ENCODE peak calls at places on chromosomes 7 and 10, in four cellular contexts. W is mesothelial cell of epicardium; G is stimulated activated CD4-positive, alpha-beta T cell treated with anti-CD3 and anti-CD28 coated beads, Interleukin-15, amount 100 ng/mL, for 24 hours; S is GM06990. K is an unnamed sample.

GRCh38 chr7:70434376-70434775 is 697.6 kb upstream of the GALNT17 start:
- DNase-seq in S (no peak), G (no peak), W (no peak), K (no peak)

GRCh38 chr10:103661198-103661950 is 167.9 kb downstream of the NEURL1 start:
- DNase-seq in G (peak; percentile 49), S (no peak), W (no peak), K (peak; percentile 89)

GRCh38 chr7:142120474-142121000 is 9.0 kb downstream of the MGAM2 start:
- DNase-seq in G (no peak), W (no peak), S (no peak), K (no peak)

GRCh38 chr10:75294866-75295692 is 59.3 kb upstream of the COMTD1 start:
- DNase-seq in W (peak; percentile 86), G (peak; percentile 81), S (peak; percentile 42), K (peak; percentile 85)

GRCh38 chr7:122290476-122290875 is 14.1 kb downstream of the FEZF1 start:
- DNase-seq in G (no peak), S (no peak), W (no peak), K (no peak)

GRCh38 chr10:125640609-125641008 is 42.4 kb downstream of the TEX36 start:
- DNase-seq in W (no peak), S (no peak), G (no peak), K (no peak)

GRCh38 chr7:150444674-150445365 is 5.6 kb upstream of the GIMAP8 start:
- DNase-seq in G (no peak), W (no peak), S (no peak), K (no peak)

GRCh38 chr7:157936976-157937375 is 600.2 kb downstream of the DNAJB6 start:
- DNase-seq in S (no peak), W (no peak), G (no peak), K (no peak)

GRCh38 chr7:46522354-46522906 is 601.4 kb upstream of the IGFBP3 start:
- DNase-seq in G (no peak), W (no peak), S (no peak), K (no peak)

GRCh38 chr10:133110609-133111275 is 23.0 kb downstream of the ADGRA1 start:
- DNase-seq in G (no peak), W (no peak), S (no peak), K (peak; percentile 69)

GRCh38 chr7:113013761-113014449 is 72.7 kb downstream of the GPR85 start:
- DNase-seq in S (no peak), W (no peak), G (no peak), K (peak; percentile 34)

GRCh38 chr7:155870334-155871180 is 58.3 kb upstream of the SHH start:
- DNase-seq in W (no peak), S (no peak), G (no peak), K (no peak)

GRCh38 chr7:22985436-22985835 is 28.5 kb downstream of the HYCC1 start:
- DNase-seq in W (no peak), S (no peak), G (no peak), K (no peak)

GRCh38 chr7:124388751-124389150 is 355.9 kb upstream of the TMEM229A start:
- DNase-seq in W (no peak), G (no peak), S (no peak), K (no peak)

GRCh38 chr7:23284861-23285260 is 14.3 kb upstream of the MALSU1 start:
- DNase-seq in W (no peak), G (no peak), S (no peak), K (no peak)

GRCh38 chr10:60842694-60843093 is 64.4 kb downstream of the CDK1 start:
- DNase-seq in S (no peak), G (no peak), W (no peak), K (no peak)

K was measured in left lung.